ENCODE peak calls at places on chromosomes 3 and 15, in five cellular contexts. I, W, X, G and N are unnamed samples.

GRCh38 chr3:12428131-12428530 is 56.1 kb upstream of the TSEN2 start:
- DNase-seq in I (no peak), X (no peak), W (no peak), G (no peak), N (no peak)

GRCh38 chr3:62186967-62187366 is 186.4 kb downstream of the FEZF2 start:
- DNase-seq in G (no peak), X (peak; percentile 31), I (no peak), W (no peak), N (no peak)

GRCh38 chr15:96354731-96355560 is 24.4 kb downstream of the NR2F2 start:
- DNase-seq in X (peak; percentile 90), G (no peak), W (no peak), I (no peak), N (peak; percentile 7)

GRCh38 chr15:57671636-57672035 is 34.9 kb upstream of the POLR2M start:
- DNase-seq in X (no peak), I (no peak), W (no peak), G (no peak), N (no peak)

GRCh38 chr15:39976291-39977274 is 42.7 kb downstream of the EIF2AK4 start:
- DNase-seq in I (peak; percentile 35), G (no peak), X (peak; percentile 52), W (peak; percentile 44), N (no peak)

GRCh38 chr3:78529601-78530000 is 1238.2 kb downstream of the ROBO1 start:
- DNase-seq in W (no peak), X (no peak), I (no peak), G (no peak), N (no peak)

GRCh38 chr3:169496402-169496801 is 167.1 kb downstream of the MECOM start:
- DNase-seq in I (no peak), X (no peak), W (no peak), G (no peak), N (no peak)

GRCh38 chr15:62644874-62645755 is 397.4 kb upstream of the TPM1 start:
- DNase-seq in X (peak; percentile 24), I (no peak), G (no peak), W (no peak), N (no peak)

GRCh38 chr15:62607643-62608042 is 434.9 kb upstream of the TPM1 start:
- DNase-seq in G (no peak), X (peak; percentile 73), I (no peak), W (no peak), N (no peak)

GRCh38 chr15:78615151-78615589 is 5.6 kb downstream of the CHRNA3 start:
- DNase-seq in I (no peak), W (no peak), G (no peak), X (no peak), N (no peak)

GRCh38 chr3:134347516-134347915 is 26.7 kb downstream of the AMOTL2 start:
- DNase-seq in W (peak; percentile 77), X (no peak), G (no peak), I (no peak), N (no peak)

GRCh38 chr15:27527490-27528067 is 556.6 kb downstream of the GABRG3 start:
- DNase-seq in X (no peak), I (no peak), W (no peak), G (no peak), N (no peak)

GRCh38 chr3:53140575-53141467 is 10.6 kb upstream of the RFT1 start:
- DNase-seq in G (no peak), X (peak; percentile 81), I (no peak), W (no peak), N (no peak)

GRCh38 chr3:186990878-186991308 is 60.6 kb downstream of the ST6GAL1 start:
- DNase-seq in G (no peak), W (no peak), X (peak; percentile 22), I (no peak), N (no peak)

GRCh38 chr3:186461141-186461540 is 83.0 kb downstream of the CRYGS start:
- DNase-seq in X (peak; percentile 82), G (no peak), W (no peak), I (no peak), N (no peak)

GRCh38 chr3:62558549-62559112 is 185.3 kb upstream of the FEZF2 start:
- DNase-seq in W (no peak), X (peak; percentile 13), G (no peak), I (no peak), N (no peak)

GRCh38 chr3:189744235-189744634 is 113.0 kb downstream of the TP63 start:
- DNase-seq in W (no peak), X (no peak), I (no peak), G (no peak), N (no peak)

GRCh38 chr3:189748046-189748445 is 116.9 kb downstream of the TP63 start:
- DNase-seq in G (peak; percentile 24), W (no peak), I (no peak), X (no peak), N (no peak)

GRCh38 chr3:189745622-189746021 is 114.4 kb downstream of the TP63 start:
- DNase-seq in X (no peak), W (no peak), G (no peak), I (no peak), N (no peak)
- H3K36me3 ChIP-seq in X (no peaks in the 10 kb centered on the region), W (no peaks in the 10 kb centered on the region), G (peaks cover 11% of the 10 kb centered on the region), I (no peaks in the 10 kb centered on the region), N (no peaks in the 10 kb centered on the region)

DNA sequence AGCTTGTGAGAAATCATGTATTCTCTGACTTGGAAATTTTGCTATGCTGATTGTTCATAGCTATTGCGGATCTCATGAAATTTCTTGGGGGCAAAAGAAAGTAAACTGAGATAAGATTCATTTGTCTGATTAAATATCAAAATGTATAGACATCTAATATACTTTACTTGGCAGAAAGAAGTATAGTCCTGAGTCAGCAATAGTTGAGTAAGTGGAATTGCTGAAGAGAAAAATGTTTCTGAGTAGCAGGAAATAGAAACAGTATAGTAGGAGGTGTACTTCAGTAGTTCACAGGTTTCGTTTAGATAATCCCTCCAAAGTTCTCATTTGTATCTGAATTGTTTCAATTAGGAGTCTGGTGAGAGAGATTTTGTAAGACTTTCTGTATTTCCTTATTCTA is 705.9 kb downstream of the MCTP2 start:
- DNase-seq in X (no peak), I (no peak), G (no peak), W (no peak), N (no peak)
- H3K4me3 ChIP-seq in X (no peak overlapping the region), I (no peak overlapping the region), G (no peak overlapping the region), W (no peak overlapping the region), N (no peak overlapping the region)

GRCh38 chr3:44396200-44397171 is 57.9 kb downstream of the TCAIM start:
- DNase-seq in X (no peak), W (no peak), G (no peak), I (no peak), N (no peak)

GRCh38 chr3:44395714-44396113 is 57.1 kb downstream of the TCAIM start:
- DNase-seq in W (no peak), I (no peak), G (no peak), X (no peak), N (no peak)

GRCh38 chr3:44398853-44399252 is 60.3 kb downstream of the TCAIM start:
- DNase-seq in X (no peak), W (no peak), G (no peak), I (no peak), N (no peak)

GRCh38 chr3:44402548-44402947 is 64.0 kb downstream of the TCAIM start:
- DNase-seq in X (no peak), I (no peak), G (no peak), W (no peak), N (no peak)

GRCh38 chr3:44400771-44401170 is 62.2 kb downstream of the TCAIM start:
- DNase-seq in I (no peak), G (no peak), X (no peak), W (no peak), N (no peak)
- H3K36me3 ChIP-seq in I (no peaks in the 10 kb centered on the region), G (peaks cover 2% of the 10 kb centered on the region), X (peaks cover 6% of the 10 kb centered on the region), W (peaks cover 2% of the 10 kb centered on the region), N (no peaks in the 10 kb centered on the region)

GRCh38 chr3:23953523-23953922 is 8.4 kb downstream of the NR1D2 start:
- DNase-seq in X (no peak), W (no peak), G (no peak), I (no peak), N (no peak)

GRCh38 chr3:23949784-23950183 is 4.7 kb downstream of the NR1D2 start:
- DNase-seq in W (peak; percentile 60), G (no peak), I (no peak), X (no peak), N (peak; percentile 55)

GRCh38 chr3:23952646-23953045 is 7.6 kb downstream of the NR1D2 start:
- DNase-seq in G (peak; percentile 50), W (no peak), I (no peak), X (no peak), N (no peak)

GRCh38 chr3:23948761-23949160 is 3.7 kb downstream of the NR1D2 start:
- DNase-seq in G (no peak), X (peak; percentile 51), W (no peak), I (no peak), N (no peak)

GRCh38 chr3:23950303-23950702 is 5.2 kb downstream of the NR1D2 start:
- DNase-seq in I (no peak), X (no peak), G (peak; percentile 32), W (no peak), N (peak; percentile 67)
- H3K4me3 ChIP-seq in I (no peak overlapping the region), X (no peak overlapping the region), G (peak overlapping the region; percentile 19), W (no peak overlapping the region), N (peak overlapping the region; percentile 55)

DNA sequence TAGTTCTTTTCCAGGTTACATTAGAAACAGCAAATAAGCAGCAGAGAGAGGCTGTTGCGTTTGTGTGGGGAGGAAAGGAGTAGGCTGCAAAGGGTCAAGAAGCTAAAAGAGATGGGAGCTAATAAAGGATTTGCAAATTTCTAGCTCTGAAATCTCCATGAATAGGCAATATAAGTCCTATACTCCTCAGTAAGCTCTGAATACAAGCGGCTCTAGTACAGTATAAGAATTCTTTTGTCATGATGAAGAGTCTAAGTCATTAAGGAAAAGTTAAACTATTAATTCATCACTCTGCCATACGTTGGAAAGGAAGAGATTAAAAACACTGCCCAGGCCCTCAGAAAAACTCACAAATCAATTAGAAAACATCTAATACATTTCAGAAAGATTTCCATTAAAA is 59.3 kb downstream of the CEP152 start:
- DNase-seq in I (no peak), X (peak; percentile 38), G (no peak), W (no peak), N (no peak)
- H3K36me3 ChIP-seq in I (no peaks in the 10 kb centered on the region), X (no peaks in the 10 kb centered on the region), G (no peaks in the 10 kb centered on the region), W (no peaks in the 10 kb centered on the region), N (no peaks in the 10 kb centered on the region)

GRCh38 chr15:31752363-31752762 is 278.0 kb upstream of the CHRNA7 start:
- DNase-seq in G (no peak), I (no peak), X (peak; percentile 1), W (no peak), N (no peak)
- H3K4me3 ChIP-seq in G (no peak overlapping the region), I (no peak overlapping the region), X (no peak overlapping the region), W (no peak overlapping the region), N (no peak overlapping the region)

GRCh38 chr3:48184299-48184698 is 3.9 kb downstream of the CDC25A start:
- DNase-seq in I (no peak), X (no peak), W (no peak), G (no peak), N (no peak)
- H3K36me3 ChIP-seq in I (peaks cover 3% of the 10 kb centered on the region), X (peaks cover 14% of the 10 kb centered on the region), W (no peaks in the 10 kb centered on the region), G (peaks cover 18% of the 10 kb centered on the region), N (peaks cover 14% of the 10 kb centered on the region)